ENCODE peak calls at places on chromosomes 2 and 18, in seven cellular contexts. T, F, H, X, S, Y and L are unnamed samples.

GRCh38 chr2:14524803-14525080 is 107.8 kb upstream of the LRATD1 start:
- DNase-seq in T (no peak), F (no peak), H (no peak), X (no peak), S (no peak), Y (no peak), L (no peak)

GRCh38 chr2:237154050-237154638 is 68.5 kb downstream of the COPS8 start:
- DNase-seq in T (no peak), F (peak; percentile 52), H (peak; percentile 53), X (peak; percentile 70), S (peak; percentile 13), Y (no peak), L (peak; percentile 39)

GRCh38 chr2:234422895-234423505 is 73.9 kb downstream of the ARL4C start:
- DNase-seq in T (no peak), F (no peak), H (no peak), X (no peak), S (no peak), Y (no peak), L (no peak)

GRCh38 chr18:44789704-44790103 is 109.0 kb downstream of the SETBP1 start:
- DNase-seq in T (no peak), F (no peak), H (peak; percentile 43), X (peak; percentile 48), S (no peak), Y (no peak), L (no peak)

GRCh38 chr2:147223553-147223952 is 621.3 kb upstream of the ACVR2A start:
- DNase-seq in T (no peak), F (no peak), H (no peak), X (no peak), S (no peak), Y (no peak), L (no peak)

GRCh38 chr18:57060814-57061213 is 86.1 kb upstream of the BOD1L2 start:
- DNase-seq in T (no peak), F (no peak), H (no peak), X (no peak), S (no peak), Y (no peak), L (no peak)

GRCh38 chr2:30225131-30225762 is 6.1 kb upstream of the LBH start:
- DNase-seq in T (no peak), F (no peak), H (no peak), X (no peak), S (no peak), Y (no peak), L (peak; percentile 53)

GRCh38 chr18:3248062-3248669 is 565 bp downstream of the MYL12A start:
- DNase-seq in T (no peak), F (no peak), H (no peak), X (no peak), S (no peak), Y (no peak), L (no peak)

GRCh38 chr2:217897091-217897715 is 105.6 kb downstream of the TNS1 start:
- DNase-seq in T (no peak), F (no peak), H (no peak), X (no peak), S (no peak), Y (no peak), L (no peak)

GRCh38 chr2:128732976-128733431 is 414.3 kb upstream of the HS6ST1 start:
- DNase-seq in T (no peak), F (no peak), H (no peak), X (no peak), S (no peak), Y (no peak), L (no peak)

GRCh38 chr2:58428286-58428552 is 187.1 kb upstream of the FANCL start:
- DNase-seq in T (no peak), F (no peak), H (no peak), X (no peak), S (peak; percentile 10), Y (peak; percentile 38), L (no peak)

GRCh38 chr2:216635171-216635570 is 2.0 kb downstream of the IGFBP2 start:
- DNase-seq in T (no peak), F (no peak), H (no peak), X (peak; percentile 54), S (no peak), Y (no peak), L (no peak)

GRCh38 chr2:230961091-230961491 is 34.8 kb upstream of the SPATA3 start:
- DNase-seq in T (no peak), F (no peak), H (no peak), X (no peak), S (no peak), Y (no peak), L (no peak)

GRCh38 chr2:35548171-35548570 is 807.4 kb upstream of the CRIM1 start:
- DNase-seq in T (no peak), F (no peak), H (no peak), X (no peak), S (no peak), Y (no peak), L (no peak)

GRCh38 chr2:85889648-85890281 is 975 bp upstream of the ST3GAL5 start:
- DNase-seq in T (no peak), F (no peak), H (no peak), X (no peak), S (no peak), Y (no peak), L (no peak)

GRCh38 chr2:128646091-128646490 is 327.4 kb upstream of the HS6ST1 start:
- DNase-seq in T (no peak), F (no peak), H (no peak), X (no peak), S (no peak), Y (no peak), L (no peak)

DNA sequence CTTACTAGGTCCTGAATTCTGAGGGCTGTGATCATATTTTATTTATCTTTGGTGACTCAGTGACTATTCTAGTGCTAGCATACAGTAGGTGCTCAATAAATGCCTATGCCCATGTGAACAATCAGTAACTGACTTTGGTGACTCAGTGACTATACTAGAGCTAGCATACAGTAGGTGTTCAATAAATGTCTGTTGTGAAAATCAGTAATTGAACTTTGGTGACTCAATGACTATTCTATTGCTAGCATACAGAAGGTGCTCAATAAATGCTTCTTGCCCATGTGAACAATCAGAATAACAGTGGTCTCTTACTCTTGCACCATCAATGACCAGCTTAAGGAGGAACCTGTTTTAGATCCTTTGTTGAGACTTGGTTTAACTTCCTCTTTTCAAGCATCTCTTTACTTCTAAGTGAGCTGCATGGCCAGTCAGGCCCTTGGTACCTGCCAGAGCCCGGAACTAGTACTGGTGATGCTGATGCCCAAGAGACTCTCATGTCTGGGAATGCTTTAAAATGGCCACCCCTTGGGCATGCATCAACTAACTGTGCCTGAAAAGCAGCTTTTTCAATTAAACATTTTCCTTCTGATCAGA is 214.9 kb upstream of the SPRED2 start:
- DNase-seq in T (no peak), F (no peak), H (no peak), X (no peak), S (no peak), Y (no peak), L (no peak)
- TF ChIP-seq JUND in T (no peak), F (no peak), H (no peak), X (no peak), S (no peak), Y (no peak), L (no peak)

DNA sequence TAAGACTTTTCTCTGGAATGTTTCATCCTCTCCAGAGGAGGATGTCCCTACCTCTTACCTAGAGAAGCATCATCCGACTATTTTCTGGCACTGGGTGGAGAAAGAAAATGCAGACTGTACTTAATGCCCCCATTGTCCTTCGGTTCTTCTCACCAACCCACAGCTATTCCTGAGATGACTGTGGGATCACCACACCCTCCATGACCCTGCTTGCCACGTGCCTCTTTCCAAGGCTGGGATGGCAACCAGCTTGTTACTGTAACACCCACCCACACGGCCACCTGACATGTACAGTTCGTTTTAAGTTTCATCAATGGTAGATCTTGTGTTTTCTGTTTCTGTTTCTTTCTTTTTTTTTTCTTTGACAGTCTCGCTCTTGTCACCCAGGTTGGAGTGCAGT is 365.2 kb downstream of the FBXO15 start:
- DNase-seq in T (no peak), F (no peak), H (no peak), X (no peak), S (no peak), Y (no peak), L (no peak)
- TF ChIP-seq JUND in T (no peak), F (no peak), H (no peak), X (no peak), S (no peak), Y (no peak), L (no peak)

DNA sequence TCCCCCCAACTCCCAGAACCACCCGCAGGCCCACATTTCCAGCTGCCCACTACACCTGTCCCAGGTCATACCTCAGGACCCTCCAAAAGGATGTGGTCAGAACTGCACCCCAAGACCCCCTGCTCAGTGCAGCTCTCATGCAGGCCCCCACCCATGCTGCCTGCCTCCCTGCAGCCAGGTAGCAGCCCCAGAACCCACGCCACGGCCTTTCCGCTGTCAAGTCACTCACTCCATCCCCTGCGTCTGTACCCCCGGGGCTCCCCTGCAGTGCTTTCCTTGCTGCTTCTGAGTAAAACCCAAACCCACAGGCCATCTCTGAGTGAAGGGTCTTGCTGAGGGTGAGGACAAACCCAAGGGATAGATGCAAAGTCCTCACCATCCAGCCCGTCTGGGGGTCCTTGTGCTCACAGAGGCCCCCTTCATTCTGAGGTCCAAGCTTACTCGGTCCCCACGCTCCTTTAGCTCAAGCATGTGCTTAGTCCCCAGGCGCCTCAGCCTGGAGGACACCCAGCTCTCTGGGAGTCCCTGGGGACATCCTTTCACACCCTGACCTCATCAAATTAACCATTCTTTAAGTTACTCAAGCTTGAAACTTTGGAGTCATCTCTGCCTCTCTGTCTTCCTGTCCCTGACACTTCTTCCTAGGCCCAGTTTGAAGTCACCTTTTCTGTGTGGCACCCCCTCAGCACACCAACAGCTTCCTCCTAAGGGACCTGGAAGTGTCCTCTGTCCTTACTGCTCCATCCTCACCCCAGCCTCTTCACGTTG is 130.1 kb downstream of the SMAD7 start:
- DNase-seq in T (peak; percentile 93), F (no peak), H (no peak), X (no peak), S (no peak), Y (no peak), L (no peak)
- TF ChIP-seq JUND in T (peak; percentile 6), F (no peak), H (no peak), X (no peak), S (no peak), Y (no peak), L (no peak)

GRCh38 chr2:73009177-73009839 is 62.2 kb downstream of the SFXN5 start:
- DNase-seq in T (no peak), F (no peak), H (no peak), X (no peak), S (no peak), Y (no peak), L (no peak)

GRCh38 chr2:73018188-73018825 is 53.2 kb downstream of the SFXN5 start:
- DNase-seq in T (no peak), F (no peak), H (no peak), X (no peak), S (no peak), Y (no peak), L (no peak)

GRCh38 chr2:73008261-73009159 is 63.0 kb downstream of the SFXN5 start:
- DNase-seq in T (no peak), F (no peak), H (no peak), X (no peak), S (no peak), Y (no peak), L (no peak)

GRCh38 chr2:73013941-73014340 is 57.6 kb downstream of the SFXN5 start:
- DNase-seq in T (no peak), F (no peak), H (no peak), X (no peak), S (no peak), Y (no peak), L (no peak)
- TF ChIP-seq JUND in T (no peak), F (no peak), H (no peak), X (peak; percentile 25), S (no peak), Y (no peak), L (no peak)

GRCh38 chr18:26071725-26072124 is 18.7 kb downstream of the SS18 start:
- DNase-seq in T (no peak), F (no peak), H (no peak), X (no peak), S (no peak), Y (no peak), L (no peak)
- TF ChIP-seq JUND in T (no peak), F (no peak), H (no peak), X (no peak), S (no peak), Y (no peak), L (no peak)